ENCODE peak calls at places on chromosomes 3 and 15, in five cellular contexts. R is bronchial epithelial cell, B is PC-3, N is endothelial cell of umbilical vein, O is brain microvascular endothelial cell. X is an unnamed sample. For H3K27me3, the result is how much of the 10 kb centered on the place peaks cover.

GRCh38 chr15:62928242-62928995 is 114.1 kb upstream of the TPM1 start:
- DNase-seq in B (peak), R (peak), N (peak), O (peak), X (no peak)

GRCh38 chr15:100877551-100877950 is 2.1 kb upstream of the ALDH1A3 start:
- DNase-seq in O (no peak), R (peak), N (no peak), B (peak), X (no peak)

GRCh38 chr15:71687902-71688508 is 122.3 kb upstream of the NR2E3 start:
- DNase-seq in B (no peak), O (peak), N (no peak), R (peak), X (no peak)

GRCh38 chr3:64176461-64176996 is 48.7 kb downstream of the PRICKLE2 start:
- DNase-seq in B (peak), O (no peak), N (no peak), R (peak), X (no peak)

GRCh38 chr15:52257734-52258062 is 37.9 kb downstream of the MYO5C start:
- DNase-seq in N (no peak), R (peak), O (peak), B (no peak), X (peak)

GRCh38 chr3:101038393-101038792 is 45.2 kb upstream of the ABI3BP start:
- DNase-seq in N (no peak), O (no peak), R (peak), B (no peak), X (no peak)

GRCh38 chr3:23720885-23721284 is 84.9 kb upstream of the UBE2E1 start:
- DNase-seq in B (no peak), N (no peak), O (no peak), R (peak), X (no peak)

GRCh38 chr3:35640736-35641135 is 1.4 kb downstream of the ARPP21 start:
- DNase-seq in N (no peak), O (no peak), B (no peak), R (no peak), X (no peak)

GRCh38 chr3:179967622-179968021 is 69.1 kb downstream of the PEX5L start:
- DNase-seq in N (no peak), O (no peak), R (no peak), B (no peak), X (no peak)

GRCh38 chr15:71551566-71551965 is 258.8 kb upstream of the NR2E3 start:
- DNase-seq in O (no peak), R (no peak), B (no peak), N (no peak), X (no peak)

GRCh38 chr15:23444269-23444668 is 2.8 kb downstream of the GOLGA6L2 start:
- DNase-seq in B (no peak), O (no peak), N (no peak), R (no peak), X (no peak)
- H3K4me3 ChIP-seq in B (no peak), O (no peak), N (no peak), R (no peak), X (no peak)

GRCh38 chr3:3610581-3611298 is 188.5 kb upstream of the LRRN1 start:
- DNase-seq in N (no peak), O (no peak), B (no peak), R (no peak), X (no peak)
- H3K27me3 ChIP-seq in N (under half), O (under half), B (under half), R (under half), X (under half)

GRCh38 chr15:66184936-66185790 is 68.4 kb downstream of the MEGF11 start:
- DNase-seq in N (no peak), R (no peak), O (no peak), B (no peak), X (no peak)
- H3K4me3 ChIP-seq in N (no peak), R (no peak), O (no peak), B (no peak), X (no peak)

GRCh38 chr3:13821156-13821555 is 58.7 kb downstream of the WNT7A start:
- DNase-seq in B (peak), R (peak), N (no peak), O (no peak), X (no peak)
- H3K27me3 ChIP-seq in B (under half), R (under half), N (under half), O (under half), X (under half)

GRCh38 chr15:82648257-82649103 is 1.3 kb upstream of the CPEB1 start:
- DNase-seq in O (no peak), B (no peak), N (no peak), R (no peak), X (peak)

GRCh38 chr15:82643992-82644391 is 3.2 kb downstream of the CPEB1 start:
- DNase-seq in R (no peak), O (no peak), B (no peak), N (no peak), X (peak)

GRCh38 chr15:82647835-82648256 is 683 bp upstream of the CPEB1 start:
- DNase-seq in B (no peak), O (no peak), R (no peak), N (no peak), X (peak)

GRCh38 chr15:82647045-82647834 is at the start of gene CPEB1:
- DNase-seq in N (no peak), R (no peak), O (no peak), B (no peak), X (peak)

DNA sequence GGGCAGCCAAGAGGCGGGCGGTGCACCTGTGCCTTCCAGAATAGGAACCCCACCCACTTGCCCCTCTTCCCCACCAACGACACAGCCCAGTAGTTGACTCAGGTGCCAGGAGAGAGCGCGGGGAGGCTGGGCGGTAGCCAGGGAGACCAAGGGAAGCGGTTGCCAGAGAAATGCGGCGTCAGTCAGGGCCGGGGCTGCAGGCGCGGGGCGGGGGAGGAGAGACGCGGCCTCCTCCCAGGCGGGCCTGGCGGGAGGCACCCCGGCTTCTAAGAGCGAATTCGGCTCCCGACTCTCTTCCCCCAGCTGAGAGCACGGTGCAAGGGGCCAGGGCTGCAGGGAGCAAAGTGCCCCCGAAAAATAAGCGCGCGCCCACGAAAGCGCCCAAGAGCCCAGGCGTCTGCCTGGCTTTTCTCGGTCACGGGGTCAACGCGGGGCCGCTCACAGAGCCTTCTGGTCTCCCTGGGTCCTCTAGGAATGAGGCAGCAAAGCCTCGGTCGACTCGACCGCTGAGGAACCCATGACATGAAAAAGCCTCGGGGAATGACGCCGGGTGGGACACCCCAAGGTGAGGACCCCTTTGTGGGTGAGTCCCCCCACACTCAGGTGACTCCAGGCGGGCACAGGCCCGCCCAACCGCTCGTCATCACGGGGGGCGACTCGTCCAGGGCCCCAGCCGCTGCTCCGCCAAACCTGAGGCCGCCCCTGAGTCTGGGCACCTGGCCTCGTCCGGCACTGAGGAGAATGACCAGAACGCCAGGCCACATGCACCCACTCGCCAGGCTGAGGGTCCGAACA is 716 bp downstream of the CPEB1 start:
- DNase-seq in B (no peak), N (no peak), O (no peak), R (no peak), X (peak)
- H3K4me3 ChIP-seq in B (no peak), N (no peak), O (no peak), R (no peak), X (peak)

GRCh38 chr3:72021531-72021930 is 236.6 kb upstream of the PROK2 start:
- DNase-seq in B (no peak), N (no peak), R (no peak), O (no peak), X (no peak)
- H3K27me3 ChIP-seq in B (under half), N (under half), R (under half), O (under half), X (under half)

GRCh38 chr3:157133434-157134320 is 26.3 kb downstream of the CCNL1 start:
- DNase-seq in N (no peak), O (no peak), R (no peak), B (no peak), X (no peak)

GRCh38 chr3:157132936-157133335 is 27.0 kb downstream of the CCNL1 start:
- DNase-seq in N (no peak), B (peak), R (no peak), O (no peak), X (no peak)

GRCh38 chr3:157136647-157137387 is 23.1 kb downstream of the CCNL1 start:
- DNase-seq in N (no peak), B (peak), O (no peak), R (peak), X (no peak)

GRCh38 chr3:157135671-157136396 is 24.1 kb downstream of the CCNL1 start:
- DNase-seq in O (peak), B (peak), N (no peak), R (peak), X (no peak)

DNA sequence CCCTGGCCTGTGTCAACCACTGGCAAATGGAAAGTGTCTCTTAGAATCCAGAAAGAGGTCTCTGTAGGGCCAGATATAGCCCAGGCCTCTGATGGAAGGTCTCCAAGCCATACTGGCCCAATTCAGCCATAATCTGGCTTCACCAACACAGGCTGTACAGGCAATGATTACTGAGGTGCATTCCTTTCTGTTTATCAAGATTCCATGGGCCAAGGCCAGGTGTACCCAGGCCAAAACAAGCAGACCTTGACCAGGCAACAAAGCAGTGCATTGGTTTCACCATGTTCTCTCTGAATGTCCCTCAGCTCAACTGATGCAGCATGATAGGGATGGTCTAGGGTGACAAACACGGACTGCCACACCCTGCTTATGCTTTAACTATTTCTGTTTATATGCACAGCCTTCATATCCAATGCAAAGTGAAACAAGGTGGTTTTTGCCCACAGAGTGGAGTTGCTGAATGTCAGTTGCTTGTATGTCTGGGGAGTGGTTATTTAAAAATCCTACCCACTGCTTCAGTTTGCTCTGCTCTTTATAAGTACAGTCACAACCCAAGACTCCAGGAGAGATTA is 25.2 kb downstream of the CCNL1 start:
- DNase-seq in B (peak), R (no peak), O (no peak), N (no peak), X (no peak)
- H3K4me3 ChIP-seq in B (no peak), R (no peak), O (no peak), N (no peak), X (no peak)

GRCh38 chr15:89368566-89369223 is 34.1 kb upstream of the POLG start:
- DNase-seq in O (no peak), N (no peak), B (no peak), R (no peak), X (peak)
- H3K27me3 ChIP-seq in O (half or more), N (half or more), B (under half), R (half or more), X (half or more)

X was measured in H7.